ENCODE peak calls at places on chromosomes 12 and 14, in four cellular contexts. V, P, E and W are unnamed samples.

GRCh38 chr14:95460647-95461478 is 55.6 kb downstream of the SYNE3 start:
- DNase-seq in V (no peak), P (no peak), E (no peak), W (peak)

GRCh38 chr12:131604146-131604844 is 106.6 kb upstream of the SFSWAP start:
- DNase-seq in V (no peak), P (no peak), E (no peak), W (no peak)

GRCh38 chr12:26017484-26018211 is 59.2 kb downstream of the RASSF8 start:
- DNase-seq in V (no peak), P (no peak), E (peak), W (peak)

GRCh38 chr12:79083181-79083580 is 218.6 kb downstream of the SYT1 start:
- DNase-seq in V (no peak), P (no peak), E (no peak), W (no peak)

GRCh38 chr12:12985817-12986408 is 14.2 kb downstream of the HEBP1 start:
- DNase-seq in V (peak), P (no peak), E (peak), W (peak)

GRCh38 chr14:34931206-34931605 is 51.6 kb upstream of the SRP54 start:
- DNase-seq in V (no peak), P (peak), E (no peak), W (peak)

GRCh38 chr12:45743247-45743646 is 13.7 kb downstream of the ARID2 start:
- DNase-seq in V (no peak), P (no peak), E (no peak), W (no peak)

GRCh38 chr12:51382173-51382572 is 9.0 kb downstream of the GALNT6 start:
- DNase-seq in V (no peak), P (no peak), E (no peak), W (no peak)

GRCh38 chr14:92933481-92933880 is 10.5 kb downstream of the CHGA start:
- DNase-seq in V (no peak), P (no peak), E (no peak), W (no peak)

GRCh38 chr12:117441751-117442150 is 80.3 kb upstream of the NOS1 start:
- DNase-seq in V (no peak), P (no peak), E (no peak), W (peak)

GRCh38 chr12:109440851-109441490 is 36.1 kb downstream of the KCTD10 start:
- DNase-seq in V (no peak), P (no peak), E (no peak), W (no peak)

GRCh38 chr12:132559652-132560420 is 50.5 kb downstream of the LRCOL1 start:
- DNase-seq in V (peak), P (no peak), E (peak), W (peak)

GRCh38 chr12:91502208-91502607 is 319.6 kb upstream of the DCN start:
- DNase-seq in V (no peak), P (no peak), E (no peak), W (no peak)

GRCh38 chr12:130765186-130765659 is 49.1 kb upstream of the RIMBP2 start:
- DNase-seq in V (peak), P (no peak), E (no peak), W (peak)

GRCh38 chr12:106234513-106234912 is 13.3 kb downstream of the CKAP4 start:
- DNase-seq in V (no peak), P (no peak), E (no peak), W (no peak)

GRCh38 chr12:113271466-113271852 is 50.2 kb downstream of the TPCN1 start:
- DNase-seq in V (no peak), P (no peak), E (no peak), W (no peak)

GRCh38 chr14:49553892-49554291 is 32.3 kb downstream of the RPS29 start:
- DNase-seq in V (no peak), P (no peak), E (no peak), W (no peak)

GRCh38 chr14:51398898-51399297 is 158.9 kb downstream of the TMX1 start:
- DNase-seq in V (no peak), P (no peak), E (no peak), W (peak)

GRCh38 chr12:109557809-109558208 is 15.5 kb downstream of the MMAB start:
- DNase-seq in V (no peak), P (no peak), E (no peak), W (no peak)

GRCh38 chr12:62640910-62641448 is 174.4 kb downstream of the MON2 start:
- DNase-seq in V (no peak), P (peak), E (no peak), W (no peak)

GRCh38 chr12:48687595-48687994 is 5.6 kb upstream of the KANSL2 start:
- DNase-seq in V (no peak), P (no peak), E (no peak), W (no peak)

GRCh38 chr12:123058471-123058870 is 78.0 kb downstream of the ARL6IP4 start:
- DNase-seq in V (no peak), P (no peak), E (no peak), W (no peak)

GRCh38 chr12:18864900-18865561 is 127.1 kb downstream of the CAPZA3 start:
- DNase-seq in V (no peak), P (no peak), E (no peak), W (no peak)

GRCh38 chr14:59189281-59189821 is 884 bp downstream of the DAAM1 start:
- DNase-seq in V (peak), P (no peak), E (no peak), W (peak)

GRCh38 chr12:47408171-47408871 is 297.5 kb downstream of the RPAP3 start:
- DNase-seq in V (no peak), P (peak), E (peak), W (peak)

GRCh38 chr12:4908694-4909396 is 860 bp upstream of the KCNA1 start:
- DNase-seq in V (no peak), P (no peak), E (no peak), W (no peak)

GRCh38 chr12:5052348-5052747 is 8.7 kb downstream of the KCNA5 start:
- DNase-seq in V (no peak), P (no peak), E (no peak), W (no peak)

GRCh38 chr14:92540472-92541048 is 27.0 kb downstream of the RIN3 start:
- DNase-seq in V (no peak), P (no peak), E (no peak), W (peak)

GRCh38 chr14:74896400-74896799 is 14.7 kb downstream of the DLST start:
- DNase-seq in V (no peak), P (no peak), E (no peak), W (no peak)

GRCh38 chr14:74979029-74979428 is 23.6 kb upstream of the PGF start:
- DNase-seq in V (peak), P (no peak), E (no peak), W (no peak)

GRCh38 chr14:95524706-95525512 is 8.5 kb upstream of the SYNE3 start:
- DNase-seq in V (no peak), P (no peak), E (peak), W (no peak)

GRCh38 chr12:132484183-132484890 is 5.6 kb upstream of the FBRSL1 start:
- DNase-seq in V (no peak), P (no peak), E (no peak), W (no peak)

GRCh38 chr14:58398495-58398894 is 2.8 kb downstream of the TOMM20L start:
- DNase-seq in V (no peak), P (no peak), E (no peak), W (no peak)

GRCh38 chr14:94598506-94598815 is 13.7 kb upstream of the SERPINA3 start:
- DNase-seq in V (no peak), P (no peak), E (no peak), W (no peak)

GRCh38 chr14:67547224-67547780 is 14.2 kb downstream of the PLEKHH1 start:
- DNase-seq in V (no peak), P (no peak), E (no peak), W (no peak)

GRCh38 chr12:68319988-68320623 is 12.1 kb downstream of the MDM1 start:
- DNase-seq in V (peak), P (no peak), E (no peak), W (no peak)

GRCh38 chr12:19771858-19772257 is 332.6 kb downstream of the AEBP2 start:
- DNase-seq in V (no peak), P (no peak), E (no peak), W (no peak)

GRCh38 chr12:52672321-52672933 is 7.8 kb downstream of the KRT1 start:
- DNase-seq in V (no peak), P (no peak), E (peak), W (no peak)

GRCh38 chr12:33588082-33588712 is 148.6 kb upstream of the SYT10 start:
- DNase-seq in V (peak), P (no peak), E (no peak), W (no peak)
- H3K4me2 ChIP-seq in V (peak), P (no peak), E (no peak), W (peak)

GRCh38 chr12:74426091-74426490 is 111.5 kb upstream of the ATXN7L3B start:
- DNase-seq in V (no peak), P (no peak), E (no peak), W (no peak)
- TF ChIP-seq ESRRA in V (no peak), P (no peak), E (no peak), W (no peak)

DNA sequence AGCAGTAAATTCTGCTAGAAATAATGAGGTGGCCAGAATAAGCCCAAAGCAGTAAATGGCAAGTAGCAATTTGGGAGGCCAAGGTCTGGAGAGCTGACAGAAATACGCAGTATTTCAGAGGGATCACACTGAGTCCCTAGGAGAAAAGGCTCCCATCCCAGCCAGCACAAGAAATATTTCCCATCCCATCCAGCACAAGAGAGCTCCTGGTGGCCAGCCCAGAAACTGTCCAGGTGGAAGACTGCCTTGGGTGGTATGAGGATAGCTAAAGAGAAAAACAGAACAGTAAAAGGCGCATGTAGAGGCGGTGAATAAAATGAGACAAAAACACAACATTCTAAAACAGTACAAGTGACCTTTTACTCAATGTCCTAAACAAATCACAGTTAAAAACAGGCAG is 120.7 kb downstream of the HECTD4 start:
- DNase-seq in V (peak), P (no peak), E (peak), W (peak)
- TF ChIP-seq CEBPB in V (no peak), P (no peak), E (no peak), W (no peak)

GRCh38 chr12:29148958-29149690 is at the start of gene FAR2:
- DNase-seq in V (peak), P (no peak), E (no peak), W (peak)
- H3K4me2 ChIP-seq in V (peak), P (peak), E (peak), W (peak)

GRCh38 chr14:33791971-33792370 is 158.9 kb downstream of the EGLN3 start:
- DNase-seq in V (no peak), P (peak), E (no peak), W (no peak)

GRCh38 chr14:33793711-33794110 is 157.2 kb downstream of the EGLN3 start:
- DNase-seq in V (no peak), P (no peak), E (no peak), W (no peak)

GRCh38 chr14:33792387-33793368 is 158.2 kb downstream of the EGLN3 start:
- DNase-seq in V (peak), P (peak), E (peak), W (peak)

GRCh38 chr14:33796356-33796755 is 154.5 kb downstream of the EGLN3 start:
- DNase-seq in V (no peak), P (no peak), E (no peak), W (no peak)

GRCh38 chr14:33794791-33795300 is 156.0 kb downstream of the EGLN3 start:
- DNase-seq in V (no peak), P (no peak), E (no peak), W (no peak)
- TF ChIP-seq ESRRA in V (no peak), P (no peak), E (no peak), W (no peak)

GRCh38 chr14:102508774-102509743 is 517 bp downstream of the ANKRD9 start:
- DNase-seq in V (peak), P (no peak), E (no peak), W (peak)

GRCh38 chr14:102507891-102508312 is 1.7 kb downstream of the ANKRD9 start:
- DNase-seq in V (no peak), P (no peak), E (no peak), W (no peak)

GRCh38 chr14:102507026-102507860 is 2.3 kb downstream of the ANKRD9 start:
- DNase-seq in V (peak), P (no peak), E (no peak), W (no peak)

GRCh38 chr14:102509744-102510615 is at the start of gene ANKRD9:
- DNase-seq in V (peak), P (peak), E (peak), W (peak)

DNA sequence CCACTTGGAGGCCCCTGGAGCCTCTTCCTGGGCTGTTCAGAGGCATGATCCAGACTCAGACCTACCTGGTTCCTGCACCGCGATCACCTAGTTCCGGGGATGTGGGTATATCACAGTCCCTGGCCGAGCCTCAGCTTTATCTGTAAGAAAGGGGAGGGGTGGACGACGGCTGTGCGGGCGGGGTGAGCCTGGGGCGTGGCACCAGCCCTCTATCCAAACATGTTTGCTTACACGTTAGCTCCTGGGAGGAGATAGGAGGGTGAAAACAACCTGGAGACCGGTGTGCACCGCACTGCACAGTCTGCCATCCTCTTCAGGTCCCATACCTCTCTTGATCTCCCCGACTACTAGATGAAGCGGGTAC is 1.2 kb downstream of the ANKRD9 start:
- DNase-seq in V (peak), P (no peak), E (peak), W (peak)
- TF ChIP-seq CEBPB in V (no peak), P (no peak), E (no peak), W (no peak)